ENCODE peak calls at places on chromosomes 11 and 22, in four cellular contexts. V, M, A and Y are unnamed samples.

GRCh38 chr22:24413726-24414385 is 13.5 kb upstream of the ADORA2A start:
- DNase-seq in V (no peak), M (no peak), A (no peak), Y (no peak)

GRCh38 chr11:94032725-94033124 is 11.6 kb downstream of the HEPHL1 start:
- DNase-seq in V (no peak), M (no peak), A (no peak), Y (no peak)

GRCh38 chr22:46596032-46596441 is 24.1 kb upstream of the GRAMD4 start:
- DNase-seq in V (no peak), M (no peak), A (no peak), Y (no peak)

GRCh38 chr11:8928981-8929615 is 3.6 kb downstream of the C11orf16 start:
- DNase-seq in V (peak), M (no peak), A (no peak), Y (no peak)

GRCh38 chr22:27247691-27248434 is 553.7 kb downstream of the MN1 start:
- DNase-seq in V (no peak), M (no peak), A (peak), Y (no peak)

GRCh38 chr11:76680517-76681425 is 10.2 kb upstream of the LRRC32 start:
- DNase-seq in V (peak), M (no peak), A (peak), Y (peak)

GRCh38 chr22:19387575-19387974 is 44.0 kb downstream of the HIRA start:
- DNase-seq in V (no peak), M (no peak), A (no peak), Y (no peak)

GRCh38 chr11:54930930-54931329 is 224.3 kb downstream of the OR4A5 start:
- DNase-seq in V (no peak), M (no peak), A (no peak), Y (no peak)

GRCh38 chr11:61700221-61700620 is 20.0 kb downstream of the DAGLA start:
- DNase-seq in V (peak), M (no peak), A (no peak), Y (peak)

GRCh38 chr11:94513091-94513490 is 830 bp downstream of the C11orf97 start:
- DNase-seq in V (no peak), M (no peak), A (no peak), Y (no peak)

GRCh38 chr22:27139935-27140493 is 482.6 kb downstream of the MIAT start:
- DNase-seq in V (peak), M (no peak), A (peak), Y (no peak)

GRCh38 chr22:48629631-48630443 is 1197.8 kb downstream of the BRD1 start:
- DNase-seq in V (no peak), M (no peak), A (no peak), Y (no peak)

GRCh38 chr22:25403284-25403606 is 161.2 kb upstream of the GRK3 start:
- DNase-seq in V (peak), M (no peak), A (no peak), Y (no peak)

GRCh38 chr11:34587282-34587677 is 33.6 kb upstream of the EHF start:
- DNase-seq in V (no peak), M (no peak), A (no peak), Y (no peak)

GRCh38 chr11:125374398-125374797 is 121.7 kb downstream of the FEZ1 start:
- DNase-seq in V (no peak), M (no peak), A (no peak), Y (no peak)

GRCh38 chr11:28835790-28836189 is 727.6 kb downstream of the METTL15 start:
- DNase-seq in V (peak), M (no peak), A (peak), Y (no peak)

GRCh38 chr11:36389811-36390210 is 93.7 kb downstream of the PRR5L start:
- DNase-seq in V (peak), M (no peak), A (no peak), Y (no peak)

GRCh38 chr11:35046606-35047005 is 92.4 kb upstream of the CD44 start:
- DNase-seq in V (no peak), M (no peak), A (no peak), Y (no peak)

GRCh38 chr11:59207988-59208432 is 4.7 kb downstream of the MPEG1 start:
- DNase-seq in V (peak), M (peak), A (peak), Y (peak)

GRCh38 chr22:43854786-43855271 is 7.5 kb downstream of the SULT4A1 start:
- DNase-seq in V (no peak), M (no peak), A (no peak), Y (no peak)

GRCh38 chr11:68505596-68505995 is 45.0 kb downstream of the PPP6R3 start:
- DNase-seq in V (peak), M (no peak), A (no peak), Y (no peak)

GRCh38 chr11:110034816-110035215 is 58.4 kb upstream of the ZC3H12C start:
- DNase-seq in V (no peak), M (no peak), A (no peak), Y (no peak)

GRCh38 chr22:35467788-35468187 is 67.8 kb downstream of the MCM5 start:
- DNase-seq in V (peak), M (no peak), A (peak), Y (no peak)

GRCh38 chr11:34302046-34302921 is 55.5 kb downstream of the ABTB2 start:
- DNase-seq in V (peak), M (peak), A (no peak), Y (no peak)

GRCh38 chr11:110991621-110992355 is 253.7 kb upstream of the POU2AF2 start:
- DNase-seq in V (no peak), M (no peak), A (no peak), Y (no peak)

GRCh38 chr22:44440224-44441160 is 57.5 kb downstream of the RTL6 start:
- DNase-seq in V (no peak), M (no peak), A (no peak), Y (no peak)

GRCh38 chr22:23278883-23279675 is 98.8 kb downstream of the BCR start:
- DNase-seq in V (no peak), M (no peak), A (peak), Y (no peak)

GRCh38 chr22:37010174-37010573 is 9.1 kb downstream of the TST start:
- DNase-seq in V (no peak), M (no peak), A (no peak), Y (no peak)

GRCh38 chr11:73240190-73240781 is 22.2 kb downstream of the P2RY2 start:
- DNase-seq in V (peak), M (no peak), A (no peak), Y (no peak)
- TF ChIP-seq FOS in V (no peak), M (no peak), A (no peak), Y (no peak)

GRCh38 chr11:114053406-114053805 is 6.1 kb upstream of the ZBTB16 start:
- DNase-seq in V (no peak), M (no peak), A (no peak), Y (no peak)

GRCh38 chr11:114050258-114050927 is 9.1 kb upstream of the ZBTB16 start:
- DNase-seq in V (no peak), M (no peak), A (no peak), Y (no peak)

GRCh38 chr11:114054830-114055229 is 4.7 kb upstream of the ZBTB16 start:
- DNase-seq in V (no peak), M (no peak), A (no peak), Y (no peak)

GRCh38 chr11:114051558-114051957 is 8.0 kb upstream of the ZBTB16 start:
- DNase-seq in V (no peak), M (no peak), A (no peak), Y (no peak)

DNA sequence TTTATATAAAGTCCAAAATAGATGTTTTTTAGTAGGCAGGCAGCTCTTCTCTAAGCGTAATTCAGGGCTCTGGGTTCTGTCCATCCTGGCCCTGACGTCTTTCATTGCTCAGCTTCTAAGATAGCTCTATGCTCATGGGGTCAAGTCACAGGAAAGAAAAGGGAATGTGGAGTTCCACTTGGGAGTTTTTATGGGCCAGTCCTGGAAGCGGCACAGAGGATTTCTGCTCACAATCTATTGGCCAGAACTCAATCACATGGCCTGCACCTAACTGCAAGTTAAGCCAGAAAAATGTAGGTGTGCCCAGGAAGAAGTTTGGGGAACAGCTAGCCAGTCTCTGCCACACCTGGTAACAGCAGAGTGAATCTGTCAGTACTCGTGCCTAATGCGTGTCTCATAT is 7.4 kb upstream of the ZBTB16 start:
- DNase-seq in V (no peak), M (no peak), A (no peak), Y (no peak)
- TF ChIP-seq FOS in V (no peak), M (no peak), A (no peak), Y (no peak)

DNA sequence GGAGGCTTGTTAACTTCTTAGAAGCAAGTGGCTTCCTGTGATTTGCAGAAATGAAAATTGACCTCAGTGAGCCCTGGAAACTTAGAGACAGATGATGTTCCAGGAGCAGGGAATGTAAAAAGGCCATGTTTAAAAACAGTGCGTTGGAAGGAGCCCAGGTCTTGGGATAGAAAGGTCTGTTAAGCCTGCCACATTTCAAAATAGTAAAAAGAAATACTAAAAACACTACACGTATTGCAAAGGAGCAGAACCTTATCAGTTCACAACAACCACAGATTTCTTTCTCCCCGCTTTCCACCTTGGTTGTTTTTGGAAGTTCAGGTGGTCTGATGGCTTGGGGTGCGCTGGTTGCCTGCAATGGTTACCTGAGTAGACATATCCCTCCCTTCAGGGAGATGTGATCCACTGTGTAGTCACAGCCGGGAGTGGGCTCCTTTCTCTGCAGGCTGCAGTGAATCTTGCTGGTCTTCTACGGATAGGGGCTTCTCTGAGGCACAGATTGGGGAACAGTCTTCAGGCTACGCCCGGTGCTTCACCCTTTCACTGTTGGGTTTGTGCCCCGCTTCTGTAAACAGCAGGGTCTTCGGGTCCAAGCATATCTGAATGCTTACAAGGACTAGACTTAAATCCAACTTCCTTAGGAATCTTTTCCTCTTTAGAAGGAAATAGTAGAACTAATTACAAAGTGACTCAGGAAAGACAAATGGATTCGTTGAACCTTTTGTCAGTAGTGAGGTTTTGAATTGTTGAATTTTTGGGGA is 1.9 kb downstream of the TEAD1 start:
- DNase-seq in V (peak), M (no peak), A (peak), Y (no peak)
- TF ChIP-seq FOS in V (no peak), M (no peak), A (peak), Y (no peak)

DNA sequence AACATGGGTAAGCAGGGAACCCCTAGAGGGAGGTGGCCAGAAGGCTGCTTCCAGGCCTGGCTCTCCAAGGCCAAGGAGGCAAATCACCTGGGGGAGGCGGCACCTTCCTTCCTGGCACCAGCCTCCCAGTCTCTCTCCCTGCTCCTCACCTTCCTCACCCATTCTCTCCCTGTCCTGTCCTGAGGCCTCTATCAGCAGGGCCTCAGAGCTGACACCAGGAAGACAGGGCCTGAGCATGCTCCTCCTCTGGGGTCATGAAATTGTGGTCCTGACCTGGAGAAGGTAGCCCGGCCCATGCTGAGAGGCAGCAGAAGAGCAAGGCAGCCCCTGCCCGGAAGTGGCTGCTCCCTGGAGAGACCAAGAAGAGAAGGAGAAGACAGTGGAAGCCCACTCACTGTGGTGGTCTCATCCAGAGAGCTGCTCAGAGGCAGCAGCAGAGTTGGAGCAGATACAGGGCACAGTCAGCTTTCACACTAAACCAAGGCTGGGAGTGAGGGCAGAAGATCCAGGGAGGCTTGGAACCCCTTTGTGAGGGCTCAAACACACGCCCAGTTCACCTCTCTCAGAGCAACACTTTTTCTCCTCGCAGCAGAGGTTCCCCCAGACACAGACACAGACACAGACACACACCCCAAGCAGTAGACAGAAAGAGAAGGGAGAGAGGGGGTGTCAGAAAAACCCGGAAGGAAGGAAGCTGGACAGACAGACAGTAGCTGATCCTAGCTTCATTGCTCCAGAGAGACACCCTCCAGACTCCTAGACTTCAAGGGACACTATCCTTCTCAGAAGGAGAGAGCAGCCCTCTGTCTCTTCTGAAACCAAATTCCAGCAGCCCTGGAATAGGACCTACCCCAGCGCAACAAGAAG is 1.8 kb downstream of the BCL9L start:
- DNase-seq in V (no peak), M (no peak), A (no peak), Y (no peak)
- TF ChIP-seq FOS in V (no peak), M (no peak), A (no peak), Y (no peak)

DNA sequence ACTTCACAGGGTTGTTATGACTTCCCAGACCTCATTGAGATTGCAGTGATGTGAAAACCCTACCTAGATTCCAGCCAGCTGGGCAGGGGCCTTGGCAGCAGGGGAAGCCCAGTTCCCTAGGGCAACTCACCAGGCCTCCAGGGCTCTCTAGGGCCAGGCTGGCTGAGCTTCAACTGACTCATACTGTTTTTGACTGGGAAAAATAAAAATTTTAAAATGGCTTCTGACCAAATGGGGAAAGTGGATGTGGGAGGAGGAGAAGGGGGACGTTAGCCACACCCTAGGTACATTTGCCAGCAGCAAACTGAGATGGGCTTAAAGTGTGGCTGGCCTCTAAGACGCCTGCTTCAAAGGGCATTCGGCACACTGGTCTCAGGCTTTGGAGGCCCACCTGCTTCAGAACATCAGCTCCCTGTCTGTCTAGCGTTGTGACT is 39.0 kb downstream of the BMAL1 start:
- DNase-seq in V (peak), M (no peak), A (no peak), Y (no peak)
- TF ChIP-seq FOS in V (no peak), M (no peak), A (no peak), Y (no peak)

GRCh38 chr11:63939351-63939920 is 634 bp downstream of the NAA40 start:
- DNase-seq in V (no peak), M (no peak), A (peak), Y (peak)
- TF ChIP-seq FOS in V (no peak), M (no peak), A (no peak), Y (no peak)

DNA sequence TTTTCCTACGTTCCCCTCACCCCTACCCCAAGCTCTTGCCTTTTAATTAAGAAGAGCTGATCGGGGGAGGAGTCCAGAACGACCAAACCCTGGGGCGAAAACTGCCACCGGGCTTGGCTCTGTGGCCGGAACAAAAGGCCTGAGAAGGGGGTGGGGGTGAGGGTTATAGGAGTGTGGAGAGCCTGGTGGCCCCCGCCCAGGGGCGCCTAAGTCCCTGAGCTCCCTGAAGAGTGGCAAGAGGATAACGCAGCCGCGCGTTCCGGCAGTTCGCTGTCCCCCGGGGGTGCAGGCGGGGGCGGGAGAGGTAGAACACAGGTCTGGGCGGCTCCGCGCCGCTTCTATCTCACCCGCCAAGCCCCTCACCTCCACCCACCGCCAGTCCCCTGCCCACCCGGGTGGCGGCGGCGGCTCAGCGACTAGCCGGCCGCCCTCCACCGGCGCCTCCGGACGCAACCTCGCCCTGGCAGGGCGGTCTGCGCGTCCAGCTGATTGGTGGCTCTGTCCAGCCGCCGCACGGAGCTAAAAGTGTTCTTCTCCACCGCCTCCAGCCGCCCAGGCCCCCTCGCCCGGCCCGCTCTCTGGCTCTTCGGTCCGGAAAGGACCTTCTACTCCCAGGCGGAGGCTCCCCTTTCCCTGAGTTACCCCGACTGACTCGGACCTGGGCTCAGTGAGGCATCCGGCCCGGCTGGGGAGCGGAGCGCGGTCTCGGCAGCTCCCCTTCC is 18.8 kb upstream of the BDNF start:
- DNase-seq in V (peak), M (no peak), A (peak), Y (no peak)
- TF ChIP-seq FOS in V (no peak), M (no peak), A (no peak), Y (no peak)

GRCh38 chr11:65254724-65255123 is 7.0 kb upstream of the POLA2 start:
- DNase-seq in V (peak), M (no peak), A (no peak), Y (no peak)
- TF ChIP-seq FOS in V (no peak), M (no peak), A (no peak), Y (no peak)

GRCh38 chr11:131274233-131274632 is 96.2 kb upstream of the NTM start:
- DNase-seq in V (no peak), M (no peak), A (no peak), Y (no peak)

GRCh38 chr11:131278472-131278871 is 91.9 kb upstream of the NTM start:
- DNase-seq in V (no peak), M (no peak), A (no peak), Y (no peak)

GRCh38 chr11:131279685-131280084 is 90.7 kb upstream of the NTM start:
- DNase-seq in V (no peak), M (no peak), A (no peak), Y (no peak)

GRCh38 chr11:131281316-131281715 is 89.1 kb upstream of the NTM start:
- DNase-seq in V (no peak), M (no peak), A (no peak), Y (no peak)

DNA sequence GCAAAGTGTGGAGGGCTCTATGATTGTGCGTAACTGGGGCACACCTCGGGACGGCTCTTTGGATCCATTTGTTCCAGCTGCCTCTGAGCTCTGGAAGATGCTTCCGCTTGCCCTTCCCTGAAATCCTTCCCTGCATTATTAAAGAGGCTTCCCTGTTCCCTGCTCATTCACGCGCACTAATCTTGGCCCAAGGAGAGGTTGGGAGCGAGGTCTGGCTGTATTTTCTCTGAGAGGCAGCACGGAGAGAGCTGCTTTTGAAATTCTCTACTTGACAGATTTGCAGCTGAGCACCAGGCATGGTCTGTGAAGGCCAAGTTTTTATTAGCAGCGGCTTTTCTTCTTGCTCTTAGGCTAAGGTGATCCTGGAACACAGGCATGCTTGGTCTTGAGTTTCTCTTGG is 94.8 kb upstream of the NTM start:
- DNase-seq in V (no peak), M (no peak), A (no peak), Y (no peak)
- TF ChIP-seq FOS in V (no peak), M (no peak), A (no peak), Y (no peak)

GRCh38 chr11:2307733-2308331 is 6.0 kb downstream of the TSPAN32 start:
- DNase-seq in V (no peak), M (no peak), A (no peak), Y (no peak)

GRCh38 chr11:2306971-2307732 is 5.3 kb downstream of the TSPAN32 start:
- DNase-seq in V (peak), M (no peak), A (no peak), Y (peak)

GRCh38 chr11:2304156-2305139 is 2.6 kb downstream of the TSPAN32 start:
- DNase-seq in V (no peak), M (no peak), A (no peak), Y (no peak)

GRCh38 chr11:2305140-2305861 is 3.5 kb downstream of the TSPAN32 start:
- DNase-seq in V (peak), M (peak), A (peak), Y (peak)

GRCh38 chr11:2305862-2306823 is 4.3 kb downstream of the TSPAN32 start:
- DNase-seq in V (peak), M (no peak), A (peak), Y (no peak)
- TF ChIP-seq FOS in V (no peak), M (no peak), A (no peak), Y (no peak)